ENCODE peak calls at places on chromosomes 12 and 14, in seven cellular contexts. W, N, Q, A, E, C and O are unnamed samples. For H3K4me1, the result is how much of the 10 kb centered on the place peaks cover.

GRCh38 chr14:87690076-87690661 is 302.8 kb downstream of the GALC start:
- DNase-seq in C (peak), W (no peak), E (no peak), N (no peak), Q (no peak), A (no peak), O (no peak)

GRCh38 chr12:14849664-14850063 is 6.3 kb upstream of the ART4 start:
- DNase-seq in Q (no peak), N (no peak), C (no peak), E (no peak), A (no peak), W (no peak), O (no peak)

GRCh38 chr12:70925542-70925941 is 5.0 kb upstream of the PTPRR start:
- DNase-seq in E (no peak), C (no peak), Q (no peak), W (no peak), A (no peak), N (no peak), O (no peak)

GRCh38 chr14:23621204-23621931 is 14.8 kb upstream of the DHRS2 start:
- DNase-seq in Q (peak), C (no peak), E (no peak), W (no peak), N (no peak), A (no peak), O (no peak)

GRCh38 chr12:31324845-31325523 is 966 bp downstream of the SINHCAF start:
- DNase-seq in N (peak), W (peak), A (peak), Q (peak), E (peak), C (peak), O (peak)

GRCh38 chr12:52055781-52056711 is 4.8 kb downstream of the NR4A1 start:
- DNase-seq in E (peak), Q (no peak), A (no peak), W (no peak), N (no peak), C (no peak), O (no peak)

GRCh38 chr14:34997762-34998161 is 15.0 kb downstream of the SRP54 start:
- DNase-seq in A (no peak), W (no peak), E (no peak), Q (no peak), C (no peak), N (no peak), O (no peak)

GRCh38 chr12:50215033-50215432 is 47.9 kb upstream of the CERS5 start:
- DNase-seq in A (no peak), W (no peak), Q (no peak), C (no peak), E (no peak), N (peak), O (no peak)

GRCh38 chr14:79483472-79483871 is 727.8 kb downstream of the DIO2 start:
- DNase-seq in E (no peak), A (no peak), Q (no peak), W (no peak), C (no peak), N (no peak), O (no peak)

GRCh38 chr12:24997496-24997895 is 48.6 kb upstream of the BCAT1 start:
- DNase-seq in Q (no peak), W (no peak), E (no peak), N (no peak), A (no peak), C (no peak), O (no peak)

GRCh38 chr12:57237952-57238853 is 8.7 kb downstream of the SHMT2 start:
- DNase-seq in E (peak), A (no peak), C (peak), W (no peak), Q (no peak), N (no peak), O (no peak)

GRCh38 chr14:24252289-24253124 is 10.1 kb upstream of the TINF2 start:
- DNase-seq in W (no peak), C (no peak), A (no peak), Q (no peak), N (no peak), E (no peak), O (no peak)

GRCh38 chr12:54759751-54760150 is 94.6 kb upstream of the MUCL1 start:
- DNase-seq in N (no peak), C (peak), E (no peak), W (no peak), Q (no peak), A (no peak), O (no peak)

GRCh38 chr12:104809251-104809650 is 148.8 kb downstream of the SLC41A2 start:
- DNase-seq in C (no peak), W (no peak), A (no peak), Q (no peak), E (no peak), N (no peak), O (no peak)

GRCh38 chr12:111636209-111636928 is 37.3 kb upstream of the ATXN2 start:
- DNase-seq in C (peak), N (no peak), A (peak), Q (peak), W (peak), E (peak), O (no peak)

GRCh38 chr12:104504151-104504550 is 47.4 kb downstream of the CHST11 start:
- DNase-seq in N (no peak), E (no peak), C (no peak), W (peak), A (no peak), Q (no peak), O (no peak)

GRCh38 chr12:40054554-40055226 is 51.2 kb downstream of the SLC2A13 start:
- DNase-seq in W (no peak), E (peak), N (no peak), Q (peak), C (no peak), A (no peak), O (no peak)

GRCh38 chr14:74190910-74191575 is 48.2 kb upstream of the VSX2 start:
- DNase-seq in E (no peak), C (no peak), N (no peak), W (peak), Q (no peak), A (no peak), O (no peak)

GRCh38 chr14:55065411-55065810 is 14.0 kb downstream of the MAPK1IP1L start:
- DNase-seq in N (no peak), A (no peak), E (no peak), Q (no peak), W (no peak), C (no peak), O (no peak)

GRCh38 chr12:40104461-40105264 is 1.2 kb downstream of the SLC2A13 start:
- DNase-seq in Q (no peak), E (peak), N (no peak), A (no peak), C (no peak), W (no peak), O (no peak)

GRCh38 chr12:39574378-39574777 is 45.2 kb downstream of the ABCD2 start:
- DNase-seq in W (no peak), Q (no peak), N (no peak), A (no peak), E (no peak), C (no peak), O (no peak)

GRCh38 chr14:101527987-101528386 is 33.3 kb upstream of the DIO3 start:
- DNase-seq in A (no peak), W (no peak), Q (no peak), N (no peak), E (no peak), C (no peak), O (no peak)

GRCh38 chr14:37131205-37131604 is 41.2 kb downstream of the SLC25A21 start:
- DNase-seq in A (no peak), C (no peak), W (no peak), N (no peak), Q (no peak), E (no peak), O (no peak)

GRCh38 chr12:56267443-56268071 is 815 bp downstream of the COQ10A start:
- DNase-seq in A (no peak), Q (no peak), E (no peak), N (no peak), W (no peak), C (no peak), O (no peak)

GRCh38 chr14:58620011-58620410 is 17.8 kb upstream of the DACT1 start:
- DNase-seq in W (no peak), N (no peak), A (no peak), E (no peak), C (no peak), Q (no peak), O (no peak)

GRCh38 chr14:78363008-78363407 is 192.8 kb downstream of the NRXN3 start:
- DNase-seq in W (no peak), A (no peak), Q (no peak), C (no peak), E (no peak), N (no peak), O (no peak)

GRCh38 chr12:114665411-114666181 is 18.4 kb downstream of the TBX3 start:
- DNase-seq in W (no peak), Q (no peak), E (no peak), N (no peak), A (no peak), C (peak), O (no peak)

GRCh38 chr14:64440494-64440893 is 24.8 kb upstream of the AKAP5 start:
- DNase-seq in W (no peak), C (no peak), A (no peak), E (no peak), Q (no peak), N (no peak), O (no peak)

GRCh38 chr14:75411194-75411552 is 16.6 kb upstream of the JDP2 start:
- DNase-seq in E (no peak), Q (no peak), N (no peak), A (no peak), W (no peak), C (no peak), O (no peak)

GRCh38 chr12:78431931-78432330 is 432.6 kb upstream of the SYT1 start:
- DNase-seq in C (no peak), A (no peak), N (no peak), Q (no peak), W (no peak), E (no peak), O (no peak)
- H3K4me1 ChIP-seq in C (under half), A (under half), N (under half), Q (under half), W (under half), E (under half), O (under half)

GRCh38 chr12:6198556-6198955 is 1.6 kb upstream of the CD9 start:
- DNase-seq in W (no peak), N (no peak), A (no peak), C (no peak), Q (no peak), E (no peak), O (no peak)
- H3K4me1 ChIP-seq in W (under half), N (half or more), A (under half), C (under half), Q (under half), E (under half), O (under half)

DNA sequence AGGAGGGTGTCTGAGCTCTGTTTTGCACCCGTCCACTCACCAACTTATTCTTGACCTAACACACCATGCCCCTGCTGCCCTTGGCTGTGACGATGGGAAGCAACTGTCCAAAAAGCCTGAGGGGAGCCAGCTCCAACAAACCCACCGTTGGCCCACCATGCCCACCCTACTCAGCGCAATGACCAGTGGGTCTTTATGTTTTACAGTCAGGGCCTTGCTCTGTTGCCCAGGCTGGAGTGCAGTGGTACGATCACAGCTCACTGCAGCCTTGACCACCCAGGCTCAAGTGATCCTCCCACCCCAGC is 160.3 kb downstream of the ZFP36L1 start:
- DNase-seq in W (no peak), E (no peak), N (no peak), Q (no peak), A (no peak), C (no peak), O (no peak)
- H3K4me1 ChIP-seq in W (under half), E (under half), N (under half), Q (under half), A (under half), C (under half), O (under half)

GRCh38 chr12:124848621-124849380 is 14.9 kb downstream of the SCARB1 start:
- DNase-seq in W (no peak), Q (no peak), C (no peak), E (no peak), A (no peak), N (no peak), O (no peak)

GRCh38 chr12:124847675-124848074 is 16.0 kb downstream of the SCARB1 start:
- DNase-seq in W (no peak), E (no peak), C (no peak), A (no peak), Q (no peak), N (no peak), O (no peak)

GRCh38 chr12:124844411-124845397 is 19.0 kb downstream of the SCARB1 start:
- DNase-seq in C (peak), A (no peak), N (no peak), W (no peak), E (no peak), Q (no peak), O (no peak)

GRCh38 chr12:124849382-124849781 is 14.3 kb downstream of the SCARB1 start:
- DNase-seq in C (no peak), Q (no peak), E (peak), N (no peak), W (no peak), A (no peak), O (no peak)

GRCh38 chr12:124847113-124847512 is 16.6 kb downstream of the SCARB1 start:
- DNase-seq in A (no peak), N (no peak), W (no peak), E (no peak), C (no peak), Q (no peak), O (no peak)
- H3K4me1 ChIP-seq in A (under half), N (under half), W (under half), E (under half), C (under half), Q (under half), O (under half)

DNA sequence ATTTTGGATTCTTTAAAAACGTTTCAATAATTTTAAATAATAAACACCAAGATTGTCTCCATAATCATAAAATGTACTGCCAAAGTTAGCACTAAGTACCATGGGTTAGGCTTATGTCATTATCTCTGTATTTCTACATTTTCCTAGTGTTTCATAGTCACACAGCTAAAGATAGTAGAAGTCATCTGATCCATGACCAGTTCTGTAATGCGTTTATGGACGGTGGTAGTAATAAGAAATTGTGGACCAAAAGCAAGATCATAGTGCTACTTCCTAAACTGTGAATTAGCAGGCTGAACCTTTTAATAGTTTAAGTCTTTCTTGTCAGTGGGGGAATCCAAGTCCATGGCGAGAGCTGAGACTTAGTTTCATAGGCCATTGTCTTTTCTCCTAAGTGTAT is 142.1 kb downstream of the AKAP6 start:
- DNase-seq in N (no peak), C (no peak), A (no peak), W (no peak), Q (no peak), E (no peak), O (no peak)
- H3K4me1 ChIP-seq in N (under half), C (under half), A (under half), W (under half), Q (under half), E (under half), O (under half)

GRCh38 chr14:61472801-61473376 is 151.5 kb downstream of the PRKCH start:
- DNase-seq in N (no peak), A (no peak), W (no peak), C (peak), Q (no peak), E (peak), O (peak)

GRCh38 chr14:61470261-61470953 is 149.0 kb downstream of the PRKCH start:
- DNase-seq in N (no peak), E (no peak), A (peak), Q (no peak), C (peak), W (peak), O (peak)

GRCh38 chr14:61471297-61471980 is 150.1 kb downstream of the PRKCH start:
- DNase-seq in E (no peak), C (no peak), Q (no peak), N (no peak), W (peak), A (peak), O (no peak)

GRCh38 chr14:61470954-61471279 is 149.5 kb downstream of the PRKCH start:
- DNase-seq in W (no peak), C (no peak), Q (no peak), N (no peak), E (no peak), A (peak), O (no peak)

GRCh38 chr14:61472025-61472672 is 150.8 kb downstream of the PRKCH start:
- DNase-seq in A (peak), Q (no peak), E (no peak), W (peak), N (peak), C (peak), O (no peak)
- H3K4me1 ChIP-seq in A (under half), Q (under half), E (under half), W (under half), N (half or more), C (under half), O (half or more)

GRCh38 chr14:43665570-43666267 is 841.4 kb downstream of the FSCB start:
- DNase-seq in Q (no peak), N (no peak), A (no peak), E (no peak), W (no peak), C (no peak), O (no peak)
- H3K4me1 ChIP-seq in Q (under half), N (under half), A (under half), E (under half), W (under half), C (under half), O (under half)

GRCh38 chr14:99753225-99754140 is 39.7 kb upstream of the EML1 start:
- DNase-seq in N (no peak), E (no peak), C (peak), W (no peak), Q (no peak), A (no peak), O (no peak)

GRCh38 chr14:99749763-99750715 is 43.2 kb upstream of the EML1 start:
- DNase-seq in A (no peak), Q (no peak), E (no peak), C (no peak), W (peak), N (no peak), O (no peak)

GRCh38 chr14:99752486-99753121 is 40.6 kb upstream of the EML1 start:
- DNase-seq in C (no peak), A (no peak), N (peak), Q (no peak), E (no peak), W (no peak), O (no peak)

GRCh38 chr14:99750746-99751450 is 42.3 kb upstream of the EML1 start:
- DNase-seq in W (no peak), E (no peak), N (no peak), Q (no peak), C (no peak), A (no peak), O (no peak)

DNA sequence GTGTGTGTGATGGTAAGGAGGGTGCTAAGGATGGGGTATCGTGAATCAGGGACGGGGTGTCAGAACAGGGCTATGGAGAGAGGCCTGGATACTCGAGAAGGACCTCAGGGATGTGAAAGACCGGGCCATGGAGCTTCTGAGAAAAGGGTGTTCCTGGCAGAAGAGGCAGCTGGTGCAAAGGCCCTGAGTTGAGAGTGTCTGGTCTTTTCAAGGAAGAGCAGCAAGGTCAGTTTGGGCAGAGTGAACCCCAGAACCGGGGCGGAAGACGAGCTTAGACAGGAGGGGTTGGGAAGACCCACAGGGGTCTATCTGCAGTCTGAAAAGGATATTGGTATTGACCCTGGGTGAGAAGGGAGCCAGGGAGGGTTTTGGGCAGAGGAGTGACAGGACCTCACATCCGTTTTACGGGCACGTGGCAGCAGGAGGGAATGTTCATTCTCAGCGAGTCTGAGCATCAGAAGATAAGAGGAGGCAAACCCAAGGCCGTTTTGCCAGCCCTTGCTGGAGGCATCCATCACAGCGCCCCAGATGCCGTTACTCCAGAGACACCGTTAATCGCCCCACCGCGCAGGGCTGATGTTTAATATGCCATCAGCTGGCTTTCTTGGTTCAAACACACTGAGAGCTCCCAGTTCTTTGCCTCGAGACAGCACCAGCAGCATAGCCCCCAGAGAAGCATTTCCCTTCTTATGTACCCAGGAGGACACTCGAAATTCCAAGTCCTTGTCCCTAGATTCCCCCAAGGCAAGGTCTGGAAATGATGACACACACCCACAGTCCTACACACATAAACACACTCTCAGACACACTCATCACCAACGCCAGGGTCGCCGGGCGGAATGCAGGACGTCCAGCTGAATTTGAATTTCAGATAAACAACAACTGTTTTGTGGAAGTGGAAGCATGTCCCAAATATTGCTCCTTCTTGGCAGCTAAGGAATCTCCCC is 41.4 kb upstream of the EML1 start:
- DNase-seq in N (no peak), W (peak), Q (no peak), C (no peak), E (no peak), A (no peak), O (no peak)
- H3K4me1 ChIP-seq in N (under half), W (under half), Q (under half), C (under half), E (under half), A (under half), O (under half)

DNA sequence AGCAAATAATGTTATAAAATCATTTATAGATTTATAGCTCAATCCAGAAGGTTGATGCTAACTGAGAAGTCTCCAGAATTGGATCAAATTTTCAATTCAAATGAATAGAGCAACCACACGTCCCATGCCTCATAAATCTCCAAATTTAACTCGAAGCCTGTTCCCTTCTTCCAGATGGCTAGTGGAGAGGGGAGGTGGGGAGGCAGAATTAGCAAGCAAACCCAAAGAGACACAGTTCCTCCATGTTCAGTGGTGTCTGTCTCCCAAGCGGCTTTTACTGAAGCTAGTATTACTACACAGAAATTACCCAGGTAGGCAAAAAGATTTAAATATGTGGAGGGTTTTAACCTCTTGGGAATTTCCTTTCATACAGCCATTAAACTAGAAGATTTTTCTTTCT is 65.8 kb downstream of the DUSP6 start:
- DNase-seq in N (no peak), E (no peak), Q (no peak), C (no peak), W (no peak), A (no peak), O (no peak)
- H3K4me1 ChIP-seq in N (under half), E (under half), Q (under half), C (under half), W (under half), A (under half), O (under half)

GRCh38 chr14:100104006-100104352 is 38.8 kb downstream of the EVL start:
- DNase-seq in A (no peak), Q (no peak), E (no peak), C (no peak), W (no peak), N (no peak), O (no peak)
- H3K4me1 ChIP-seq in A (under half), Q (under half), E (under half), C (under half), W (under half), N (under half), O (half or more)